ENCODE peak calls at places on chromosomes 13 and 19, in six cellular contexts. One of them, this sample, is unnamed.

GRCh38 chr19:18517606-18518005 is 4.3 kb downstream of the ELL start:
- DNase-seq in amygdala: no peak
- DNase-seq in HT1080: no peak
- DNase-seq in aorta: no peak
- DNase-seq in IMR-90: no peak
- DNase-seq in prostate gland: no peak
- DNase-seq in this sample: no peak

GRCh38 chr19:12180377-12180776 is 17.5 kb downstream of the ZNF136 start:
- DNase-seq in amygdala: no peak
- DNase-seq in prostate gland: no peak
- DNase-seq in HT1080: no peak
- DNase-seq in aorta: no peak
- DNase-seq in IMR-90: no peak
- DNase-seq in this sample: no peak

GRCh38 chr19:36136975-36137686 is 2.7 kb upstream of the CAPNS1 start:
- DNase-seq in HT1080: peak
- DNase-seq in aorta: peak
- DNase-seq in IMR-90: peak
- DNase-seq in amygdala: no peak
- DNase-seq in prostate gland: peak
- DNase-seq in this sample: peak

GRCh38 chr19:13872695-13873389 is 4.1 kb upstream of the NANOS3 start:
- DNase-seq in prostate gland: no peak
- DNase-seq in HT1080: no peak
- DNase-seq in aorta: no peak
- DNase-seq in amygdala: no peak
- DNase-seq in IMR-90: no peak
- DNase-seq in this sample: peak

GRCh38 chr19:18789883-18790565 is 1.1 kb downstream of the COMP start:
- DNase-seq in prostate gland: no peak
- DNase-seq in aorta: no peak
- DNase-seq in IMR-90: no peak
- DNase-seq in amygdala: no peak
- DNase-seq in HT1080: no peak
- DNase-seq in this sample: no peak

GRCh38 chr13:50650478-50650877 is 193.0 kb downstream of the DLEU7 start:
- DNase-seq in HT1080: no peak
- DNase-seq in IMR-90: no peak
- DNase-seq in prostate gland: no peak
- DNase-seq in aorta: no peak
- DNase-seq in amygdala: no peak
- DNase-seq in this sample: no peak

GRCh38 chr13:24802074-24802473 is 38.1 kb downstream of the RNF17 start:
- DNase-seq in aorta: no peak
- DNase-seq in prostate gland: no peak
- DNase-seq in amygdala: no peak
- DNase-seq in IMR-90: no peak
- DNase-seq in HT1080: peak
- DNase-seq in this sample: no peak

GRCh38 chr13:99406799-99407201 is 94.5 kb upstream of the TM9SF2 start:
- DNase-seq in prostate gland: no peak
- DNase-seq in HT1080: no peak
- DNase-seq in aorta: no peak
- DNase-seq in IMR-90: no peak
- DNase-seq in amygdala: no peak
- DNase-seq in this sample: no peak

GRCh38 chr19:6212403-6213265 is 67.1 kb downstream of the MLLT1 start:
- DNase-seq in prostate gland: no peak
- DNase-seq in IMR-90: no peak
- DNase-seq in HT1080: no peak
- DNase-seq in aorta: peak
- DNase-seq in amygdala: no peak
- DNase-seq in this sample: no peak

GRCh38 chr19:35642798-35643254 is 1.3 kb downstream of the ETV2 start:
- DNase-seq in HT1080: no peak
- DNase-seq in IMR-90: no peak
- DNase-seq in amygdala: no peak
- DNase-seq in aorta: no peak
- DNase-seq in prostate gland: no peak
- DNase-seq in this sample: no peak

GRCh38 chr13:77523834-77524728 is 11.4 kb upstream of the SCEL start:
- DNase-seq in prostate gland: no peak
- DNase-seq in HT1080: no peak
- DNase-seq in amygdala: no peak
- DNase-seq in aorta: no peak
- DNase-seq in IMR-90: no peak
- DNase-seq in this sample: no peak

GRCh38 chr13:32443111-32443510 is 15.2 kb upstream of the N4BP2L1 start:
- DNase-seq in prostate gland: peak
- DNase-seq in HT1080: peak
- DNase-seq in amygdala: no peak
- DNase-seq in IMR-90: peak
- DNase-seq in aorta: no peak
- DNase-seq in this sample: peak

GRCh38 chr13:43356566-43356965 is 333.2 kb downstream of the DNAJC15 start:
- DNase-seq in HT1080: no peak
- DNase-seq in prostate gland: no peak
- DNase-seq in amygdala: no peak
- DNase-seq in IMR-90: peak
- DNase-seq in aorta: no peak
- DNase-seq in this sample: no peak

GRCh38 chr13:76917096-76917495 is 30.9 kb upstream of the KCTD12 start:
- DNase-seq in aorta: no peak
- DNase-seq in HT1080: no peak
- DNase-seq in amygdala: no peak
- DNase-seq in prostate gland: no peak
- DNase-seq in IMR-90: peak
- DNase-seq in this sample: no peak

This sample was measured in cerebellar cortex.